ENCODE peak calls at places on chromosomes 13 and 19, in five cellular contexts. J is nephron progenitor cell, M is AG09319, Q is neural progenitor cell, U is foreskin fibroblast. O is an unnamed sample.

GRCh38 chr13:25874907-25875306 is 176.9 kb downstream of the SHISA2 start:
- DNase-seq in J (no peak), M (no peak), Q (no peak), U (no peak), O (no peak)

GRCh38 chr13:47829684-47830083 is 171.4 kb downstream of the SUCLA2 start:
- DNase-seq in J (no peak), M (no peak), Q (no peak), U (peak; percentile 54), O (no peak)

GRCh38 chr13:107835339-107836018 is 379.9 kb downstream of the LIG4 start:
- DNase-seq in J (no peak), M (no peak), Q (no peak), U (peak; percentile 3), O (no peak)

GRCh38 chr13:48994731-48995130 is 19.0 kb downstream of the FNDC3A start:
- DNase-seq in J (no peak), M (no peak), Q (no peak), U (peak; percentile 19), O (no peak)

GRCh38 chr13:70255406-70255991 is 147.2 kb upstream of the KLHL1 start:
- DNase-seq in J (no peak), M (no peak), Q (no peak), U (no peak), O (no peak)

GRCh38 chr19:33876192-33876591 is 79.5 kb downstream of the KCTD15 start:
- DNase-seq in J (no peak), M (no peak), Q (no peak), U (no peak), O (no peak)

GRCh38 chr13:94677799-94678198 is 34.5 kb downstream of the SOX21 start:
- DNase-seq in J (no peak), M (no peak), Q (peak; percentile 55), U (no peak), O (no peak)

GRCh38 chr19:29509456-29509855 is 16.3 kb upstream of the VSTM2B start:
- DNase-seq in J (no peak), M (no peak), Q (no peak), U (no peak), O (no peak)

GRCh38 chr13:44307255-44307654 is 66.4 kb upstream of the SERP2 start:
- DNase-seq in J (peak; percentile 20), M (no peak), Q (no peak), U (no peak), O (no peak)

GRCh38 chr13:59236309-59236939 is 927.3 kb downstream of the DIAPH3 start:
- DNase-seq in J (no peak), M (no peak), Q (no peak), U (no peak), O (no peak)

GRCh38 chr13:107743983-107744382 is 471.4 kb downstream of the LIG4 start:
- DNase-seq in J (no peak), M (no peak), Q (peak; percentile 17), U (peak; percentile 0), O (no peak)

GRCh38 chr19:50361290-50362029 is 4.0 kb downstream of the NAPSA start:
- DNase-seq in J (no peak), M (no peak), Q (no peak), U (no peak), O (no peak)

GRCh38 chr19:34393629-34394028 is 10.6 kb upstream of the PDCD2L start:
- DNase-seq in J (no peak), M (no peak), Q (no peak), U (no peak), O (no peak)

GRCh38 chr13:53357582-53357981 is 329.0 kb downstream of the OLFM4 start:
- DNase-seq in J (no peak), M (no peak), Q (no peak), U (no peak), O (no peak)

GRCh38 chr19:58554494-58555368 is at the start of gene CHMP2A:
- DNase-seq in J (peak; percentile 99), M (peak; percentile 92), Q (peak; percentile 99), U (peak; percentile 99), O (peak; percentile 99)

GRCh38 chr19:13102666-13103584 is at the start of gene LYL1:
- DNase-seq in J (peak; percentile 66), M (no peak), Q (peak; percentile 83), U (peak; percentile 74), O (no peak)

GRCh38 chr19:27964165-27964564 is 1248.8 kb downstream of the UQCRFS1 start:
- DNase-seq in J (no peak), M (no peak), Q (no peak), U (no peak), O (no peak)

GRCh38 chr19:33432408-33433170 is 59.1 kb downstream of the CEBPG start:
- DNase-seq in J (no peak), M (no peak), Q (no peak), U (no peak), O (no peak)

GRCh38 chr19:46970815-46971214 is 48.8 kb upstream of the NPAS1 start:
- DNase-seq in J (no peak), M (peak; percentile 84), Q (no peak), U (peak; percentile 96), O (no peak)

GRCh38 chr13:95317037-95317989 is 16.1 kb upstream of the ABCC4 start:
- DNase-seq in J (peak; percentile 12), M (no peak), Q (no peak), U (peak; percentile 26), O (no peak)

DNA sequence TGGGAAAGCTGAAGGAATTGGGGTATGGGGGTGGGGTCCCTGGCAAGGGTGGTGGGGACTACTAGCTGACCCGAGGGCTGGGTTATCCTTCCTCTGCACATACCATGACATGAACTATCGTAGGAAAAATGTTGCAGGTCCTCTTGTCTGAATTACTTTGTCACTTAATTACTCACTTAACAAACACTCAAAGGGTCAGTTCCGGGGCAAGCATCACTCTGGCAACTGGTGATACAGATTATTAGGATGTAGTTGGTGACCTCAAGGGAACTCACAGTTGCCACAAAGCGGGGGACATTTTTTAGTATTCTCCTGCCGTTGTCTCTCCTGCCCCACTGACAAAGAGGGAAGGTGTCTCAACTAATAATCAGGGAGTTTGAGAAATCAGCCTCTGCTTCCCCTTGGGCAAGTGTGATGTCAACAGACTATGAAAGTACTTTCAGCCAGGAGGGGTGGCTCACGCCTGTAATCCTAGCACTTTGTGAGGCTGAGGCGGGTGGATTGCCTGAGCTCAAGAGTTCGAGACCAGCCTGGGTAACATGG is 10.4 kb downstream of the DNAJB1 start:
- DNase-seq in J (no peak), M (no peak), Q (no peak), U (peak; percentile 82), O (no peak)
- TF ChIP-seq CTCF in J (no peak), M (no peak), Q (no peak), U (no peak), O (no peak)

GRCh38 chr13:52070929-52071523 is 46.5 kb downstream of the UTP14C start:
- DNase-seq in J (no peak), M (no peak), Q (no peak), U (peak; percentile 64), O (no peak)
- TF ChIP-seq CTCF in J (no peak), M (peak; percentile 8), Q (no peak), U (peak; percentile 20), O (no peak)

DNA sequence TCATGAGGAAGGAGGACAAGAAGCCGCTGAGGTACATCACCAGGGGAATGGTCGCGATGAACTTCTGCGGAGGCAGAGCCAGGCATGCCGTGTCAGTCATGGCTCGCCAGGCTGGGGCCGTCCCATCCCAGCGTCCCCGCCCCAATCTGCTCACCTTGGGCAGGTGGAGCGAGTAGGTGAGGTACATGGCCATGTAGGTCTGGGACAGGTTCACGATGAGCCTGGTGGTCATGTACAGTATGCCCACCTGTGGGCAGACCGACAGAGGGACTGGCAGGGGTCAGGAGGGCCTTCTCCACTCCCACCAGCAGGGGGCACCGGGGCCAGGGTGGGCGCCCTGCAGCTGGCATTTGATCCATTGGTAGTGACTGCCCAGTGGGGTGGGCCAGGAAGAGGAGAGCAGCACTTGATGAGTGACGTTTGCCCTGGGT is 8.3 kb downstream of the TEKTIP1 start:
- DNase-seq in J (no peak), M (no peak), Q (peak; percentile 27), U (peak; percentile 55), O (no peak)
- TF ChIP-seq CTCF in J (peak; percentile 18), M (peak; percentile 54), Q (peak; percentile 50), U (peak; percentile 61), O (peak; percentile 70)

DNA sequence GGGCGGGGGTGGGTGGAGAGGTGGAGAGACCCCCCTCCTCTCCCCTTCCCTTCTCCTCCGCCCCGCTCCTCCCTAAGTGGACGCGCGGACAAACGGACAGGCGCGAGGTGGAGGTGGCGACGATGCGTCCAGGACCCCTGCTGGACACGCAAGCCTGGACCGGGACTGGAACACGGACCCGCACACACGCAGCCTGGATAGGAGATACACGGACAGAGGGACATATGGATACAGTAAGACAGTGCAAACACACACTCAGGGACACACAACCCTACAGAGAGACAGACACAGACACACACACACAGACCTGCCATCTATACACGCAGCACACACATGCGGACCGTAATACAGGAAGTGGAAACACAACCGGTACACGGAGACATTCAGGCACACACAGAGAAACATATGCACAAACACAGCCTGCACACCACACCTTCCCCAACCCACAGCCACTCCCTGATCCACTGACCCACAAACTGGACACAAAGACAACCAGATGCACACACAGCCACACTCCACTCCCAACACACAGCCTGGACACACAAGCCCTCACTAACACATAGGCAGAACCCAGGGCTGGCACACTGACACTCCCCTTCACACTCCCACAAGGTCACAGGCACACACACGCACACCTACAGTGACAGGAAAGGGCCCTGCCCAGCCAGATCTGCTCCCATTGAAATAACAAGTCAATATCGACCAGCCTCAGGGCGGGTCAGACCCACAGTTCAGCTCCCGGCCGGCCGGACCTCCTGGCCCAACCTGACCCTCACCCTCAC is 696 bp upstream of the ERFL start:
- DNase-seq in J (no peak), M (no peak), Q (peak; percentile 37), U (no peak), O (no peak)
- TF ChIP-seq CTCF in J (no peak), M (no peak), Q (no peak), U (no peak), O (no peak)

DNA sequence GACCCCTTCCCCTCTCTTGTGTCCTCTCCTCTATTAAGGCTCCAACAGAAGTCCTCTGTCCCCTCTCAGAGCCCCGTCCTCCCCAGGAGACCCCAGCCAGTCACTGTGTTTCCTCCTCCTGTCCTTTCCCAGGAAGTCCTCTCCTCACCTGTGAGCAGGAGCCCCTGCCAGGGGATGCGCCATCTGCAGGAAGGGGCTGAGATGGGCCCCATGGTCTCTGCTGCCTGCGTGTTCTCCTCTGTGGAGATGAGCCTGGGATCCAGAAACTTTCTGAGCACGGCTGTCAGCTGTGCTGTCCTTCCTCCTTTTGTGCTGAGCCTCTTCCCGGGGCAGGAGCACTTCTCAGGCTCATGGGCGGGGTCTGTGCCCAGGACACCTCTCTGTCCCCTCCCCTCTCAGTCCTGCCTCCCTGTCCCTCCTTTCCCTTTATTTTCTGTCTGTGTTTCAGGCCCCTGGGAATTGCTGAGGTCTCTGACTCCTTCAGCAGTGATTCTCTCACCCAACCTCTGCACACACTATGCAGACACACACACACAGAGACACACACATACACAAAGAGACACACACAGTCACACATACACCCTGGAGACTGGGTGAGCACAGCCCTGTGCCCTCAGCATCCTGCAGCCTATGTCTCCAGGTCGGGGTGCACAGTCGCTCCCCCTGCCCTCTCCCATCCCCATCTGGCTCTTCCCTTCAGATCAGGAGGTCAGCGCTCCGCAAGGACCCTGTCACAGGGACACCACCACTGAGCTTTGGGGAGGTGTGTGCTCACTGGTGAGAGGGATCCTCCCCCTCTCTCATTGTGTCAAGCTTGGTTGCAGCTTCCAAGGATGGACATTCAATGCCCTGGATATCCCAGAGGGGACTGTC is at the start of gene CEACAM8:
- DNase-seq in J (no peak), M (no peak), Q (no peak), U (no peak), O (no peak)
- TF ChIP-seq CTCF in J (no peak), M (no peak), Q (no peak), U (no peak), O (no peak)

O was measured in type B pancreatic cell.